ENCODE peak calls at places on chromosome 5, in eight cellular contexts. F, A, M, Q, L, T, G and P are unnamed samples.

GRCh38 chr5:34002629-34003328 is 5.1 kb downstream of the AMACR start:
- DNase-seq in F (no peak), A (no peak), M (no peak), Q (no peak), L (peak; percentile 18), T (no peak), G (no peak), P (no peak)

GRCh38 chr5:5767286-5767928 is 344.9 kb downstream of the ICE1 start:
- DNase-seq in F (no peak), A (no peak), M (peak; percentile 42), Q (no peak), L (no peak), T (no peak), G (no peak), P (no peak)

GRCh38 chr5:133205649-133206048 is 153.8 kb downstream of the HSPA4 start:
- DNase-seq in F (no peak), A (no peak), M (no peak), Q (no peak), L (peak; percentile 39), T (no peak), G (no peak), P (no peak)

GRCh38 chr5:34736445-34737119 is 80.5 kb downstream of the RAI14 start:
- DNase-seq in F (no peak), A (no peak), M (no peak), Q (no peak), L (peak; percentile 56), T (peak; percentile 75), G (no peak), P (no peak)

GRCh38 chr5:65262590-65263189 is 219.0 kb downstream of the ADAMTS6 start:
- DNase-seq in F (no peak), A (peak; percentile 13), M (no peak), Q (no peak), L (peak; percentile 93), T (peak; percentile 58), G (no peak), P (peak; percentile 23)

GRCh38 chr5:173581408-173582197 is 34.8 kb downstream of the BOD1 start:
- DNase-seq in F (peak; percentile 55), A (no peak), M (peak; percentile 17), Q (peak; percentile 21), L (peak; percentile 27), T (no peak), G (peak; percentile 52), P (no peak)

GRCh38 chr5:131706278-131706677 is 71.2 kb upstream of the RAPGEF6 start:
- DNase-seq in F (no peak), A (no peak), M (no peak), Q (no peak), L (no peak), T (no peak), G (no peak), P (no peak)

GRCh38 chr5:19927919-19928318 is 60.1 kb downstream of the CDH18 start:
- DNase-seq in F (no peak), A (no peak), M (no peak), Q (no peak), L (peak; percentile 61), T (no peak), G (no peak), P (no peak)

GRCh38 chr5:150671509-150672236 is 10.6 kb downstream of the MYOZ3 start:
- DNase-seq in F (no peak), A (no peak), M (no peak), Q (no peak), L (no peak), T (no peak), G (no peak), P (no peak)

GRCh38 chr5:60652206-60652605 is 47.8 kb downstream of the DEPDC1B start:
- DNase-seq in F (no peak), A (no peak), M (no peak), Q (no peak), L (peak; percentile 94), T (peak; percentile 92), G (no peak), P (no peak)

GRCh38 chr5:143322931-143323330 is 80.6 kb downstream of the NR3C1 start:
- DNase-seq in F (no peak), A (no peak), M (no peak), Q (no peak), L (peak; percentile 48), T (no peak), G (no peak), P (no peak)

GRCh38 chr5:9156282-9156681 is 389.6 kb downstream of the SEMA5A start:
- DNase-seq in F (peak; percentile 7), A (peak; percentile 17), M (peak; percentile 18), Q (no peak), L (peak; percentile 83), T (peak; percentile 46), G (peak; percentile 57), P (no peak)

GRCh38 chr5:33997331-33997983 is 10.4 kb downstream of the AMACR start:
- DNase-seq in F (peak; percentile 40), A (peak; percentile 86), M (peak; percentile 83), Q (no peak), L (peak; percentile 88), T (peak; percentile 74), G (peak; percentile 60), P (no peak)

GRCh38 chr5:24750356-24750755 is 105.6 kb upstream of the CDH10 start:
- DNase-seq in F (no peak), A (no peak), M (no peak), Q (no peak), L (no peak), T (no peak), G (no peak), P (no peak)

GRCh38 chr5:143261748-143262392 is 141.6 kb downstream of the NR3C1 start:
- DNase-seq in F (no peak), A (no peak), M (no peak), Q (no peak), L (peak; percentile 89), T (peak; percentile 90), G (no peak), P (no peak)

GRCh38 chr5:54517174-54517511 is 416 bp upstream of the SNX18 start:
- DNase-seq in F (no peak), A (no peak), M (no peak), Q (no peak), L (no peak), T (no peak), G (no peak), P (no peak)
- H3K4me3 ChIP-seq in F (peak overlapping the region; percentile 52), A (no peak overlapping the region), M (no peak overlapping the region), Q (no peak overlapping the region), L (peak overlapping the region; percentile 32), T (peak overlapping the region; percentile 29), G (peak overlapping the region; percentile 95), P (peak overlapping the region; percentile 26)

GRCh38 chr5:96789794-96790193 is 18.0 kb downstream of the ERAP1 start:
- DNase-seq in F (no peak), A (no peak), M (no peak), Q (no peak), L (no peak), T (no peak), G (no peak), P (no peak)

GRCh38 chr5:96796434-96796833 is 11.3 kb downstream of the ERAP1 start:
- DNase-seq in F (no peak), A (peak; percentile 73), M (no peak), Q (no peak), L (no peak), T (no peak), G (no peak), P (no peak)

GRCh38 chr5:96790851-96791513 is 16.8 kb downstream of the ERAP1 start:
- DNase-seq in F (no peak), A (no peak), M (no peak), Q (no peak), L (peak; percentile 63), T (no peak), G (no peak), P (no peak)

GRCh38 chr5:96794757-96795156 is 13.0 kb downstream of the ERAP1 start:
- DNase-seq in F (no peak), A (no peak), M (no peak), Q (peak; percentile 34), L (no peak), T (no peak), G (no peak), P (no peak)

DNA sequence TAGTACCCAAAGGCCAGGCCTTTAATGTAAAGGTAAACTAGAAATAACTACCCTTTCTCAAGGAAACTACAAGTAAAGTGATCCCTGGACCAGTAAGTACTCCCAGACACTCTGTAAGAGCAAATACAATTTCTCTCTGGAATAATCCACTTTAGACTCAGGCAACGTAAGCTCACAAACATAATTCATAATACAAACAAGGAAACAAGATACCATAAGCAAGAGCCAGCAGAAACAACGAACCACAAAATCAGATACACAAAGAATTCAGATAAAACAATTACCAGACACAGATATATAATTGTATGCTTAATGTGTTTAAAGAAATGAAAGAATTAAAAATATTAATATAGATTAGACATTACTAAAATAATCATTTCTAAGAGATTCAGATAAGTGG is 12.1 kb downstream of the ERAP1 start:
- DNase-seq in F (no peak), A (no peak), M (no peak), Q (no peak), L (no peak), T (no peak), G (no peak), P (no peak)
- H3K36me3 ChIP-seq in F (peaks cover 97% of the 10 kb centered on the region), A (peaks cover 60% of the 10 kb centered on the region), M (peaks cover 9% of the 10 kb centered on the region), Q (peaks cover 71% of the 10 kb centered on the region), L (peaks cover 27% of the 10 kb centered on the region), T (peaks cover 4% of the 10 kb centered on the region), G (no peaks in the 10 kb centered on the region), P (no peaks in the 10 kb centered on the region)

GRCh38 chr5:109192543-109193281 is 217.1 kb downstream of the PJA2 start:
- DNase-seq in F (no peak), A (no peak), M (no peak), Q (no peak), L (no peak), T (no peak), G (peak; percentile 52), P (no peak)
- TF ChIP-seq CTCF in F (no peak), A (no peak), M (no peak), Q (no peak), L (no peak), T (no peak), G (no peak), P (no peak)

GRCh38 chr5:125042243-125042887 is 295.9 kb upstream of the ZNF608 start:
- DNase-seq in F (no peak), A (no peak), M (no peak), Q (no peak), L (peak; percentile 74), T (no peak), G (no peak), P (no peak)

GRCh38 chr5:125037020-125037419 is 290.6 kb upstream of the ZNF608 start:
- DNase-seq in F (peak; percentile 60), A (no peak), M (no peak), Q (no peak), L (no peak), T (no peak), G (no peak), P (no peak)

GRCh38 chr5:125041798-125042197 is 295.4 kb upstream of the ZNF608 start:
- DNase-seq in F (no peak), A (no peak), M (no peak), Q (no peak), L (no peak), T (no peak), G (no peak), P (no peak)

GRCh38 chr5:125036494-125036893 is 290.1 kb upstream of the ZNF608 start:
- DNase-seq in F (no peak), A (no peak), M (no peak), Q (no peak), L (no peak), T (no peak), G (no peak), P (no peak)

DNA sequence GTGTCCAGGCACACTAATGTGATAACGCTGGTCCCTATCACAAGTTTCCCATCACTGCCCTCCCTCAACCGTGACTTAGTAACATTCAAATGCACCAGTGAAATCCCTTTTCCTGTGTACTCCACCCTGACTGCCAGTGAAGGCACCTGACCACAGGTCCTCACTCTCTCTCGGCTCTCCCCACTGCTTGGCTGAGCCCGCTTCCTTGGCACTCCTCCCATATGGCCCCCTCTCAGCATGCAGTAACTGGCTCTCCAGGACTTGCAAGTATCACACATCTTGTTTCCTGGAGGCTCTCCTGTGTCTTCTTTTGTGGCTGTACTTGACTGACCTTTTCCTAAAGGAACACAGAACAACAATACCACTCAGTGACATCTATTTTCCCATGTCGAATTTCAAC is 292.0 kb upstream of the ZNF608 start:
- DNase-seq in F (peak; percentile 45), A (no peak), M (no peak), Q (no peak), L (no peak), T (no peak), G (no peak), P (no peak)
- H3K4me3 ChIP-seq in F (no peak overlapping the region), A (no peak overlapping the region), M (no peak overlapping the region), Q (no peak overlapping the region), L (no peak overlapping the region), T (no peak overlapping the region), G (no peak overlapping the region), P (no peak overlapping the region)